ENCODE peak calls at places on chromosomes 2 and 18, in five cellular contexts. S, W, C, B and P are unnamed samples.

GRCh38 chr2:9335322-9335754 is 88.0 kb downstream of the ITGB1BP1 start:
- DNase-seq in W (no peak), C (no peak), B (no peak), S (no peak), P (no peak)

GRCh38 chr18:45328762-45329161 is 286.5 kb upstream of the SLC14A2 start:
- DNase-seq in C (no peak), W (no peak), B (no peak), S (no peak), P (no peak)

GRCh38 chr2:175926272-175926671 is 75.8 kb downstream of the LNPK start:
- DNase-seq in W (peak), C (no peak), S (no peak), B (no peak), P (no peak)

GRCh38 chr18:73409242-73409641 is 541.5 kb upstream of the NETO1 start:
- DNase-seq in C (no peak), B (no peak), S (no peak), W (no peak), P (no peak)

GRCh38 chr18:22428672-22429071 is 11.0 kb upstream of the CTAGE1 start:
- DNase-seq in S (no peak), C (no peak), B (no peak), W (no peak), P (no peak)

GRCh38 chr2:15302154-15302553 is 259.0 kb downstream of the NBAS start:
- DNase-seq in C (no peak), B (no peak), W (peak), S (no peak), P (no peak)

GRCh38 chr2:25809646-25810045 is 68.6 kb downstream of the ASXL2 start:
- DNase-seq in W (no peak), C (no peak), B (no peak), S (no peak), P (no peak)

GRCh38 chr2:53727921-53728320 is 39.7 kb upstream of the CHAC2 start:
- DNase-seq in W (no peak), S (no peak), B (no peak), C (no peak), P (no peak)

GRCh38 chr2:149313512-149313972 is 16.8 kb upstream of the LYPD6 start:
- DNase-seq in B (peak), S (peak), C (peak), W (peak), P (peak)

GRCh38 chr2:240989451-240990265 is 8.8 kb upstream of the SNED1 start:
- DNase-seq in C (no peak), W (no peak), B (no peak), S (peak), P (no peak)

GRCh38 chr2:84515788-84516187 is 510 bp upstream of the DNAH6 start:
- DNase-seq in W (no peak), S (no peak), B (no peak), C (no peak), P (no peak)

GRCh38 chr2:140863713-140864112 is 1267.1 kb downstream of the LRP1B start:
- DNase-seq in C (peak), S (peak), B (peak), W (peak), P (peak)

GRCh38 chr2:102708847-102709559 is 52.8 kb upstream of the TMEM182 start:
- DNase-seq in S (no peak), B (no peak), C (no peak), W (peak), P (no peak)

GRCh38 chr18:79866889-79867574 is 69.3 kb downstream of the KCNG2 start:
- DNase-seq in W (peak), S (no peak), C (peak), B (no peak), P (no peak)

GRCh38 chr2:192544371-192544955 is 349.7 kb upstream of the TMEFF2 start:
- DNase-seq in B (no peak), S (no peak), W (no peak), C (no peak), P (no peak)

GRCh38 chr18:32040936-32041335 is 22.3 kb downstream of the RNF125 start:
- DNase-seq in C (no peak), S (no peak), B (peak), W (no peak), P (no peak)

GRCh38 chr2:149065236-149065635 is 26.7 kb downstream of the LYPD6B start:
- DNase-seq in C (no peak), S (peak), B (no peak), W (no peak), P (no peak)

GRCh38 chr2:165008916-165009315 is 53.6 kb upstream of the SLC38A11 start:
- DNase-seq in S (no peak), W (no peak), B (no peak), C (no peak), P (no peak)

GRCh38 chr2:151030663-151031230 is 230.9 kb downstream of the RBM43 start:
- DNase-seq in S (no peak), C (no peak), B (no peak), W (no peak), P (no peak)

GRCh38 chr2:28422903-28423741 is 30.5 kb downstream of the FOSL2 start:
- DNase-seq in S (no peak), C (no peak), W (no peak), B (no peak), P (no peak)

GRCh38 chr2:233063269-233063975 is 3.3 kb downstream of the INPP5D start:
- DNase-seq in S (peak), B (peak), W (no peak), C (peak), P (peak)
- TF ChIP-seq CTCF in S (no peak), B (peak), W (peak), C (peak), P (peak)

GRCh38 chr18:24274822-24275221 is 122.8 kb downstream of the OSBPL1A start:
- DNase-seq in W (no peak), B (no peak), S (no peak), C (no peak), P (no peak)
- TF ChIP-seq CTCF in W (no peak), B (no peak), S (no peak), C (no peak), P (no peak)

GRCh38 chr2:85871494-85872164 is 17.2 kb downstream of the ST3GAL5 start:
- DNase-seq in S (no peak), B (no peak), C (no peak), W (no peak), P (no peak)

GRCh38 chr2:85868837-85869236 is 20.0 kb downstream of the ST3GAL5 start:
- DNase-seq in W (no peak), B (no peak), C (no peak), S (no peak), P (no peak)

GRCh38 chr2:85873679-85874078 is 15.1 kb downstream of the ST3GAL5 start:
- DNase-seq in S (no peak), B (no peak), W (no peak), C (no peak), P (no peak)

GRCh38 chr2:85875613-85876012 is 13.2 kb downstream of the ST3GAL5 start:
- DNase-seq in C (no peak), W (no peak), B (no peak), S (no peak), P (no peak)

DNA sequence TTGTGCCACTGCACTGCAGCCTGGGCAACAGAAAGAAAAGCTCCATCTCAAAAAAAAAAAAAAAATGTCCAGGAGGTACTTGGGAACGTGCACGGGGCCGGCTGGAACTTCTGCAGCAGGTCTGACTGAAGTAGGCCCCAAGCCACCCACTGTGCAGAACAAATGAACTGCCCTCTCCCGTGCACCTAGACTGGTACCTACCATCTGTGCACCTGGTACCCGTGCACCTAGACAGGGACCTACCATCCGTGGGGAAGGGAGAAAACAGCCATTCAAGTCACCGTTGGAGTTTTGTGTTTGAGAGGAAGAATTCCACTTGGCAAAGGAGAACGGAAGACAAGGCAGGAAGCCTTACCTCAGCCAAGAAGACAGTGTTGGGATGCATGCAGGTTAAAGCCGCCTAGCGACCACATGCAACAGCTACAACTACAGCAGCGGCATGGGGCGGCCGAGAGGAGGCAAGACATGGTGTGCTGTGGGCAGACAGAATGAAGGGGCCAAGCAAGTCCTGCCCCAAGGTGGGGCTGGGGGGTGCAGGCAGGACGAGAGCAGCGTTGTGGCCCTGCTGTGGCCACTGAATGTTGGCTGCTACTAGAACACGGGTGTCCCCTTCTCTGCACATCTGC is 16.1 kb downstream of the ST3GAL5 start:
- DNase-seq in W (no peak), B (no peak), S (no peak), C (no peak), P (no peak)
- TF ChIP-seq CTCF in W (no peak), B (no peak), S (no peak), C (no peak), P (no peak)

GRCh38 chr2:134845719-134846118 is 7.3 kb downstream of the ACMSD start:
- DNase-seq in C (no peak), S (no peak), B (no peak), W (peak), P (no peak)
- TF ChIP-seq CTCF in C (no peak), S (no peak), B (no peak), W (no peak), P (no peak)

DNA sequence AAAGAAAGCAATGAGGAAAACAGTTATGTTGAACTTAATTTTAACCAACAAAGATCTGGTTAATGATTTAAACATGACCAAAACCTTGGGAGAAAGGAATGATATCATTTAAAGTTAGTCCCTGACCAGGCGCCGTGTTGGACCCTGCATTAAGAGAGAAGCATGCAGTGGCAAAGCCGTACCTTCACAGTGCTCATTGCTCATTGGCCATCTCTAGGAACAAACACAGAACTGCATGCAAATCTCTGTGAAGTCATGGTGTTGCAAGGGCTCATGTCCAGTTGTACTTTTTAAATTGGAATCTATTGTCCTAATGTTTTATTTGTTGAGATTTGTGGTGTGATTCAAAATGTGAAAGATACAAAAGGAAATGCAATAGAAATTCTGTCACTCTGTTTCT is 12.1 kb upstream of the SRBD1 start:
- DNase-seq in C (no peak), W (no peak), B (no peak), S (no peak), P (no peak)
- TF ChIP-seq CTCF in C (no peak), W (no peak), B (no peak), S (no peak), P (no peak)

DNA sequence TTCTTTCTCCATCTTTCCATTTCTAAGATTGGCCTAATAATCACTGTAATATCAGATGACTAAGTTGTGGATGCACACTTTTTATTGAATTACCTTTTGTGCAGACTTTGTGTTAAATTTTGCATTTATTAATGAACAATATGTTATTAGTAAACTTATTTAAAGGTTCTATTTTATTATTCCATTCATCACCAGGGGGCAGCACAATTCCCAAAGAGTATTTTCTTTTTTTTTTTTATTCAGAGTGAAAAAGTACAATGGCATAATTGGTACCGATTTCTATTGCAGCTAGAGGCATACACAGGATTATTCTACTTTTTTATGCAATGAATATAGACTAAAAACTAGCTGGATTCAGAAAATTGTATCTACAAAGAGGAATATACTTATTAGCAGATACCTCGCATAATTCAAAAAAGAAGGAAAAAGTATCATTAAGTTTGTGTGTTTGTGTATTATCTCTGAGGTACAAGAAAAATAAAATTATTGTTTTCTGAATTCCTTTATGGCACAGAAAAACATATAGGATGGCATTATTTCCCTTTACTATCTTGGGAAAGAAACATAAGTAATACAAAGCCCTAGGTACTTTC is 390.6 kb downstream of the ERBB4 start:
- DNase-seq in B (no peak), C (no peak), S (peak), W (no peak), P (no peak)
- TF ChIP-seq CTCF in B (peak), C (no peak), S (no peak), W (peak), P (no peak)

GRCh38 chr2:215359576-215359922 is 47.7 kb downstream of the ATIC start:
- DNase-seq in B (no peak), S (no peak), W (no peak), C (no peak), P (no peak)
- TF ChIP-seq CTCF in B (no peak), S (no peak), W (no peak), C (no peak), P (no peak)

GRCh38 chr2:127064642-127065250 is 42.2 kb downstream of the BIN1 start:
- DNase-seq in C (peak), S (peak), W (peak), B (peak), P (peak)
- TF ChIP-seq CTCF in C (no peak), S (no peak), W (peak), B (no peak), P (no peak)

GRCh38 chr18:28178720-28179119 is 1.8 kb upstream of the CDH2 start:
- DNase-seq in C (no peak), S (no peak), W (peak), B (no peak), P (no peak)

GRCh38 chr18:28175930-28176673 is 828 bp downstream of the CDH2 start:
- DNase-seq in B (peak), S (no peak), C (peak), W (no peak), P (peak)

GRCh38 chr18:28177828-28178635 is 1.1 kb upstream of the CDH2 start:
- DNase-seq in C (peak), B (peak), S (no peak), W (peak), P (peak)

GRCh38 chr18:28176674-28176932 is 327 bp downstream of the CDH2 start:
- DNase-seq in W (no peak), B (no peak), S (no peak), C (peak), P (no peak)

GRCh38 chr18:28176933-28177827 is at the start of gene CDH2:
- DNase-seq in C (peak), W (peak), S (no peak), B (peak), P (peak)
- TF ChIP-seq CTCF in C (no peak), W (peak), S (no peak), B (peak), P (no peak)